ENCODE peak calls at places on chromosomes 11 and 22, in four cellular contexts. H is mesendoderm, V is upper lobe of right lung, A is AG04450. U is an unnamed sample.

GRCh38 chr11:112753706-112754105 is 207.5 kb upstream of the NCAM1 start:
- DNase-seq in H (no peak), V (no peak), A (no peak), U (no peak)

GRCh38 chr11:118605116-118605867 is 2.1 kb upstream of the PHLDB1 start:
- DNase-seq in H (peak; percentile 19), V (no peak), A (peak; percentile 85), U (no peak)

GRCh38 chr22:27684856-27685255 is 116.7 kb downstream of the MN1 start:
- DNase-seq in H (no peak), V (no peak), A (no peak), U (no peak)

GRCh38 chr22:50010676-50011446 is 1.7 kb downstream of the IL17REL start:
- DNase-seq in H (no peak), V (peak; percentile 58), A (no peak), U (no peak)

GRCh38 chr11:111745719-111746504 is 20.3 kb downstream of the PPP2R1B start:
- DNase-seq in H (no peak), V (no peak), A (no peak), U (no peak)

GRCh38 chr22:25085930-25086901 is 113.4 kb upstream of the CRYBB3 start:
- DNase-seq in H (no peak), V (no peak), A (no peak), U (no peak)

GRCh38 chr11:111977141-111978027 is 40.2 kb downstream of the DIXDC1 start:
- DNase-seq in H (peak; percentile 63), V (peak; percentile 84), A (no peak), U (no peak)

GRCh38 chr11:88281317-88281712 is 56.2 kb downstream of the CTSC start:
- DNase-seq in H (peak; percentile 60), V (no peak), A (no peak), U (no peak)

GRCh38 chr11:75664366-75664765 is 4.5 kb downstream of the MAP6 start:
- DNase-seq in H (no peak), V (no peak), A (no peak), U (no peak)

GRCh38 chr11:74001822-74002286 is 7.0 kb downstream of the UCP3 start:
- DNase-seq in H (no peak), V (no peak), A (no peak), U (no peak)

GRCh38 chr11:2331404-2331803 is 29.6 kb downstream of the TSPAN32 start:
- DNase-seq in H (no peak), V (no peak), A (no peak), U (no peak)

GRCh38 chr11:114315749-114316368 is 19.7 kb downstream of the NNMT start:
- DNase-seq in H (peak; percentile 17), V (no peak), A (no peak), U (no peak)

GRCh38 chr11:723120-723883 is 17.3 kb downstream of the EPS8L2 start:
- DNase-seq in H (no peak), V (no peak), A (no peak), U (no peak)

GRCh38 chr11:14443642-14444041 is 56.0 kb downstream of the COPB1 start:
- DNase-seq in H (no peak), V (no peak), A (no peak), U (peak; percentile 18)

GRCh38 chr22:48871176-48871840 is 956.4 kb downstream of the BRD1 start:
- DNase-seq in H (no peak), V (peak; percentile 29), A (no peak), U (no peak)

GRCh38 chr11:113553905-113554304 is 78.7 kb upstream of the DRD2 start:
- DNase-seq in H (no peak), V (no peak), A (no peak), U (no peak)

GRCh38 chr11:64447717-64448598 is 89.0 kb downstream of the RPS6KA4 start:
- DNase-seq in H (peak; percentile 15), V (peak; percentile 68), A (no peak), U (no peak)

GRCh38 chr11:76119779-76120178 is 86.5 kb downstream of the WNT11 start:
- DNase-seq in H (no peak), V (no peak), A (no peak), U (no peak)

GRCh38 chr22:48605856-48606255 is 1221.8 kb downstream of the BRD1 start:
- DNase-seq in H (peak; percentile 30), V (no peak), A (no peak), U (no peak)

GRCh38 chr11:128482512-128483191 is 104.7 kb downstream of the ETS1 start:
- DNase-seq in H (no peak), V (no peak), A (no peak), U (no peak)

GRCh38 chr11:67438121-67438902 is 830 bp upstream of the PTPRCAP start:
- DNase-seq in H (no peak), V (no peak), A (no peak), U (no peak)

GRCh38 chr11:124961972-124962609 is 8.1 kb downstream of the CCDC15 start:
- DNase-seq in H (peak; percentile 73), V (no peak), A (peak; percentile 74), U (peak; percentile 26)

GRCh38 chr22:22576244-22576988 is 17.4 kb upstream of the PRAME start:
- DNase-seq in H (peak; percentile 70), V (peak; percentile 74), A (no peak), U (no peak)

GRCh38 chr11:48081151-48082010 is 101.0 kb downstream of the PTPRJ start:
- DNase-seq in H (no peak), V (no peak), A (no peak), U (no peak)

GRCh38 chr22:21958360-21959273 is 6.0 kb upstream of the PPM1F start:
- DNase-seq in H (no peak), V (no peak), A (no peak), U (no peak)

GRCh38 chr11:32888805-32889204 is 3.8 kb upstream of the QSER1 start:
- DNase-seq in H (no peak), V (no peak), A (peak; percentile 34), U (no peak)

GRCh38 chr11:102994101-102994500 is 38.6 kb upstream of the MMP13 start:
- DNase-seq in H (no peak), V (no peak), A (no peak), U (no peak)

GRCh38 chr11:40149721-40150120 is 1309.7 kb downstream of the LRRC4C start:
- DNase-seq in H (no peak), V (no peak), A (no peak), U (no peak)

GRCh38 chr11:68832476-68833176 is 9.1 kb downstream of the CPT1A start:
- DNase-seq in H (no peak), V (no peak), A (no peak), U (no peak)

GRCh38 chr11:82250047-82250446 is 483.6 kb downstream of the FAM181B start:
- DNase-seq in H (no peak), V (no peak), A (no peak), U (no peak)

GRCh38 chr11:66310324-66310723 is 6.5 kb downstream of the CD248 start:
- DNase-seq in H (no peak), V (no peak), A (no peak), U (no peak)

GRCh38 chr11:69546735-69547370 is 65.4 kb downstream of the LINC01488 start:
- DNase-seq in H (no peak), V (peak; percentile 18), A (no peak), U (no peak)

GRCh38 chr11:6357222-6357621 is 33.1 kb upstream of the SMPD1 start:
- DNase-seq in H (peak; percentile 73), V (no peak), A (peak; percentile 67), U (peak; percentile 43)

GRCh38 chr11:100367892-100368291 is 319.2 kb upstream of the ARHGAP42 start:
- DNase-seq in H (no peak), V (no peak), A (no peak), U (no peak)

GRCh38 chr11:57278721-57279095 is 41.7 kb upstream of the APLNR start:
- DNase-seq in H (peak; percentile 43), V (no peak), A (no peak), U (no peak)
- H3K27ac ChIP-seq in H (no peak overlapping the region), V (peak overlapping the region; percentile 79), A (peak overlapping the region; percentile 95), U (peak overlapping the region; percentile 96)

GRCh38 chr11:46378811-46379482 is 2.5 kb upstream of the MDK start:
- DNase-seq in H (no peak), V (no peak), A (no peak), U (no peak)
- H3K27ac ChIP-seq in H (peak overlapping the region; percentile 14), V (no peak overlapping the region), A (no peak overlapping the region), U (no peak overlapping the region)

GRCh38 chr11:35012467-35013191 is 96.2 kb downstream of the PDHX start:
- DNase-seq in H (no peak), V (no peak), A (no peak), U (no peak)
- H3K27ac ChIP-seq in H (no peak overlapping the region), V (no peak overlapping the region), A (no peak overlapping the region), U (no peak overlapping the region)

GRCh38 chr11:46099973-46100335 is 21.3 kb downstream of the PHF21A start:
- DNase-seq in H (no peak), V (no peak), A (no peak), U (no peak)
- H3K27ac ChIP-seq in H (no peak overlapping the region), V (peak overlapping the region; percentile 77), A (no peak overlapping the region), U (no peak overlapping the region)

DNA sequence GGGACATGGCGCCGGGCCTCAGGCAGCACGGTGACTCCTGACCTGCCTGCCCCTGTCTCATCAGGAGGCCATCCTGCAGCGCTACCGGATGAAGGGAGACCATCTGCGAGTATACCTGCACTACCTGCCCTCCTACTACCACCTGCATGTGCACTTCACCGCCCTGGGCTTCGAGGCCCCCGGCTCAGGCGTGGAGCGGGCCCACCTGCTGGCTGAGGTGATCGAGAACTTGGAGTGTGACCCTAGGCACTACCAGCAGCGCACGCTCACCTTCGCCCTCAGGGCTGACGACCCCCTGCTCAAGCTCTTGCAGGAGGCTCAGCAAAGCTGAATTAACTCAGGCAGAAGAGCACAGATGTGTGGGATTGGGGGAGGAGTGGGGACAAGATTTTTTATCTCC is 10.2 kb upstream of the ST3GAL4 start:
- DNase-seq in H (no peak), V (no peak), A (no peak), U (no peak)
- H3K27ac ChIP-seq in H (peak overlapping the region; percentile 49), V (peak overlapping the region; percentile 71), A (no peak overlapping the region), U (peak overlapping the region; percentile 30)

GRCh38 chr11:11391169-11391568 is 38.1 kb upstream of the CSNK2A3 start:
- DNase-seq in H (no peak), V (no peak), A (no peak), U (no peak)
- H3K27ac ChIP-seq in H (no peak overlapping the region), V (no peak overlapping the region), A (peak overlapping the region; percentile 52), U (no peak overlapping the region)

DNA sequence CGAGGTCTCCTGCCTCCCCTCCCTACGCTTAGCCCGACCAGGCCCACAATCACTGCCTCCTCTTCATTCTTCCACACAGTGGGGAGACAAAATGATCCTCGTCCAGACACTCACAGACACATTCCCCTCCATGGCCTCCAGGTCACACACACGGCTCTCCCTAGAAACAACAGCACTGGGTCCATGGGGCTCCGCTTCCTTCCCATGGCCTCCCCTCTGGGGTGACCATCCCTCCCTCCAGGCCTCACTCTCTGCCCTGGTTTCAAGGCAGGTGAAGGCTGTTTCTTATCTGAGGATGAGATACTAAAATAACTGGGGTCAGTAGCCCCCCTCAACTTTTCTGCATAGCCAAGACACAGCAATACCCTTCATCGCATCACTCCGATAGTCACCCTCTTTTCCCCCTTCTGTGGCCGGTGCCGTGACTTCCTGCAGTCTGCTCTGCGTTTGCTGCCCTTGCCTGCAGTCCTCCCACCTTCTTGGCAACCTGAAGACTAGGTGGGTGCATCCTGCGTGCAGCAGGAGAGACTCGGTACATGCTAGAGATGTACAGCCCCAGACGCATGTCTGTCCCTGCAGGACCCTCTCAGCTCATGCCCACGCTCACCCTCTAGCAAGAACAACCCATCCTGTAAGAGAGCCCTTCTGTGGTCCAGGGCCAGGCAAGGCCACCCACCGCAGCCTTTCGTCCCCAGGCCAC is 55.8 kb downstream of the CD6 start:
- DNase-seq in H (no peak), V (no peak), A (no peak), U (no peak)
- H3K27ac ChIP-seq in H (no peak overlapping the region), V (no peak overlapping the region), A (no peak overlapping the region), U (no peak overlapping the region)

U was measured in epithelial cell of prostate.